ENCODE peak calls at places on chromosomes 12 and 14, in four cellular contexts. O is dorsolateral prefrontal cortex; U is CD4-positive, CD25-positive, alpha-beta regulatory T cell; V is cardiac fibroblast. Q is an unnamed sample.

GRCh38 chr14:71415404-71415690 is 508.1 kb downstream of the PCNX1 start:
- DNase-seq in O (no peak), U (no peak), V (peak; percentile 77), Q (no peak)

GRCh38 chr12:110698171-110698902 is 9.4 kb upstream of the HVCN1 start:
- DNase-seq in O (no peak), U (peak; percentile 93), V (peak; percentile 88), Q (peak; percentile 87)

GRCh38 chr14:65949711-65950516 is 536.3 kb upstream of the CCDC196 start:
- DNase-seq in O (no peak), U (peak; percentile 68), V (peak; percentile 27), Q (no peak)

GRCh38 chr14:28057286-28058011 is 709.1 kb upstream of the FOXG1 start:
- DNase-seq in O (no peak), U (no peak), V (no peak), Q (no peak)

GRCh38 chr14:48075487-48075886 is 400.1 kb upstream of the MDGA2 start:
- DNase-seq in O (no peak), U (no peak), V (no peak), Q (no peak)

GRCh38 chr14:35052637-35053036 is 6.6 kb downstream of the FAM177A1 start:
- DNase-seq in O (no peak), U (no peak), V (no peak), Q (no peak)

GRCh38 chr12:108318472-108319275 is 20.4 kb downstream of the CMKLR1 start:
- DNase-seq in O (no peak), U (no peak), V (no peak), Q (no peak)

GRCh38 chr14:97180304-97181200 is 383.4 kb downstream of the VRK1 start:
- DNase-seq in O (peak; percentile 52), U (no peak), V (peak; percentile 3), Q (peak; percentile 94)

GRCh38 chr12:121102307-121102706 is 30.4 kb upstream of the P2RX7 start:
- DNase-seq in O (no peak), U (no peak), V (no peak), Q (no peak)

GRCh38 chr14:106622200-106622745 is 1095.9 kb downstream of the TMEM121 start:
- DNase-seq in O (no peak), U (peak; percentile 61), V (no peak), Q (no peak)

GRCh38 chr14:49861581-49861922 is 9.0 kb upstream of the NEMF start:
- DNase-seq in O (no peak), U (peak; percentile 88), V (peak; percentile 92), Q (peak; percentile 80)

GRCh38 chr14:92973265-92973797 is 50.4 kb downstream of the CHGA start:
- DNase-seq in O (peak; percentile 87), U (peak; percentile 15), V (peak; percentile 95), Q (peak; percentile 11)

GRCh38 chr14:101965145-101965531 is 765 bp downstream of the DYNC1H1 start:
- DNase-seq in O (peak; percentile 69), U (peak; percentile 82), V (peak; percentile 70), Q (peak; percentile 62)

GRCh38 chr12:43676183-43676813 is 82.3 kb downstream of the PUS7L start:
- DNase-seq in O (no peak), U (peak; percentile 30), V (peak; percentile 12), Q (peak; percentile 62)

GRCh38 chr12:115322275-115322674 is 638.3 kb upstream of the TBX3 start:
- DNase-seq in O (no peak), U (no peak), V (peak; percentile 29), Q (no peak)

GRCh38 chr14:100219126-100219785 is 19.7 kb upstream of the YY1 start:
- DNase-seq in O (no peak), U (no peak), V (no peak), Q (no peak)

GRCh38 chr12:28114488-28114887 is 75.8 kb upstream of the CCDC91 start:
- DNase-seq in O (no peak), U (no peak), V (no peak), Q (no peak)

GRCh38 chr12:54991161-54991991 is 6.8 kb upstream of the TESPA1 start:
- DNase-seq in O (no peak), U (peak; percentile 85), V (no peak), Q (no peak)

GRCh38 chr12:111673503-111673902 is 12.3 kb downstream of the BRAP start:
- DNase-seq in O (no peak), U (no peak), V (peak; percentile 65), Q (peak; percentile 24)

GRCh38 chr12:113818833-113819232 is 147.3 kb downstream of the RBM19 start:
- DNase-seq in O (no peak), U (no peak), V (peak; percentile 10), Q (peak; percentile 17)

GRCh38 chr14:23056257-23056955 is 914 bp downstream of the CDH24 start:
- DNase-seq in O (peak; percentile 51), U (peak; percentile 75), V (peak; percentile 67), Q (peak; percentile 89)

GRCh38 chr12:76033116-76034001 is 1.8 kb upstream of the PHLDA1 start:
- DNase-seq in O (no peak), U (no peak), V (peak; percentile 44), Q (no peak)

GRCh38 chr14:58716706-58717105 is 78.9 kb downstream of the DACT1 start:
- DNase-seq in O (no peak), U (no peak), V (no peak), Q (peak; percentile 14)

GRCh38 chr14:23707415-23707814 is 71.3 kb downstream of the DHRS2 start:
- DNase-seq in O (no peak), U (no peak), V (no peak), Q (no peak)

GRCh38 chr12:105292705-105293104 is 37.8 kb upstream of the C12orf75 start:
- DNase-seq in O (no peak), U (no peak), V (peak; percentile 47), Q (no peak)

GRCh38 chr12:1949771-1950470 is 31.5 kb upstream of the CACNA2D4 start:
- DNase-seq in O (peak; percentile 58), U (peak; percentile 50), V (peak; percentile 37), Q (no peak)

GRCh38 chr12:41055875-41056577 is 132.1 kb upstream of the PDZRN4 start:
- DNase-seq in O (no peak), U (no peak), V (no peak), Q (no peak)

GRCh38 chr12:54132979-54133378 is 55.8 kb downstream of the SMUG1 start:
- DNase-seq in O (no peak), U (no peak), V (no peak), Q (no peak)

GRCh38 chr14:35121026-35121886 is 534 bp downstream of the PPP2R3C start:
- DNase-seq in O (no peak), U (no peak), V (peak; percentile 96), Q (peak; percentile 20)

GRCh38 chr14:42624980-42625761 is 1018.5 kb downstream of the LRFN5 start:
- DNase-seq in O (no peak), U (no peak), V (no peak), Q (no peak)

GRCh38 chr12:27554421-27555186 is 30.6 kb downstream of the PPFIBP1 start:
- DNase-seq in O (peak; percentile 52), U (no peak), V (peak; percentile 90), Q (peak; percentile 62)

GRCh38 chr12:75997658-75998057 is 33.9 kb downstream of the PHLDA1 start:
- DNase-seq in O (no peak), U (no peak), V (no peak), Q (no peak)

GRCh38 chr12:48961331-48961730 is 4.0 kb upstream of the ARF3 start:
- DNase-seq in O (no peak), U (no peak), V (no peak), Q (no peak)

GRCh38 chr14:104352493-104353220 is 214.3 kb downstream of the KIF26A start:
- DNase-seq in O (no peak), U (no peak), V (no peak), Q (no peak)

GRCh38 chr14:72063761-72064282 is 131.6 kb downstream of the RGS6 start:
- DNase-seq in O (no peak), U (no peak), V (no peak), Q (no peak)

GRCh38 chr12:56193025-56193578 is 3.8 kb upstream of the SMARCC2 start:
- DNase-seq in O (peak; percentile 53), U (peak; percentile 88), V (peak; percentile 93), Q (peak; percentile 92)

Q was measured in A673.